ENCODE peak calls at places on chromosome 11, in eight cellular contexts. I is RWPE2, O is ovary, B is AG04450, U is uterus, F is AG09309, W is GM23248, K is psoas muscle. Z is an unnamed sample.

GRCh38 chr11:128409476-128409875 is 177.9 kb downstream of the ETS1 start:
- DNase-seq in I (no peak), K (no peak), F (peak; percentile 48), U (no peak), O (no peak), W (peak; percentile 92), B (peak; percentile 60), Z (peak; percentile 81)

GRCh38 chr11:47233989-47234668 is 14.5 kb downstream of the ACP2 start:
- DNase-seq in F (no peak), I (no peak), U (peak; percentile 33), K (peak; percentile 59), B (no peak), W (peak; percentile 93), O (no peak), Z (no peak)

GRCh38 chr11:117385906-117386305 is 58.3 kb downstream of the CEP164 start:
- DNase-seq in F (no peak), I (no peak), K (no peak), O (no peak), U (no peak), B (no peak), W (no peak), Z (no peak)

GRCh38 chr11:128469220-128469619 is 118.1 kb downstream of the ETS1 start:
- DNase-seq in B (no peak), O (no peak), F (no peak), K (no peak), U (no peak), W (no peak), I (no peak), Z (no peak)

GRCh38 chr11:95042906-95043305 is 6.3 kb upstream of the KDM4F start:
- DNase-seq in K (no peak), B (no peak), O (no peak), U (no peak), I (no peak), W (no peak), F (no peak), Z (no peak)

GRCh38 chr11:62805991-62806441 is 776 bp upstream of the NXF1 start:
- DNase-seq in I (no peak), W (peak; percentile 45), U (no peak), O (no peak), F (no peak), K (no peak), B (no peak), Z (no peak)

GRCh38 chr11:4713241-4713640 is 8.7 kb downstream of the MMP26 start:
- DNase-seq in O (no peak), I (no peak), B (no peak), K (no peak), W (peak; percentile 5), F (no peak), U (no peak), Z (no peak)

GRCh38 chr11:104476454-104476853 is 312.5 kb upstream of the PDGFD start:
- DNase-seq in O (no peak), K (no peak), W (no peak), I (no peak), B (no peak), U (no peak), F (no peak), Z (no peak)

GRCh38 chr11:76787911-76788596 is 4.9 kb downstream of the TSKU start:
- DNase-seq in F (no peak), I (no peak), K (peak; percentile 75), U (peak; percentile 59), W (peak; percentile 69), B (no peak), O (peak; percentile 74), Z (peak; percentile 64)
- H3K4me3 ChIP-seq in F (no peak overlapping the region), I (no peak overlapping the region), K (no peak overlapping the region), U (no peak overlapping the region), W (no peak overlapping the region), B (no peak overlapping the region), O (no peak overlapping the region), Z (no peak overlapping the region)

GRCh38 chr11:65538232-65538914 is 13.5 kb downstream of the SCYL1 start:
- DNase-seq in O (peak; percentile 72), I (no peak), F (no peak), B (no peak), K (no peak), U (no peak), W (peak; percentile 28), Z (no peak)
- H3K4me3 ChIP-seq in O (no peak overlapping the region), I (no peak overlapping the region), F (no peak overlapping the region), B (no peak overlapping the region), K (no peak overlapping the region), U (no peak overlapping the region), W (no peak overlapping the region), Z (no peak overlapping the region)

DNA sequence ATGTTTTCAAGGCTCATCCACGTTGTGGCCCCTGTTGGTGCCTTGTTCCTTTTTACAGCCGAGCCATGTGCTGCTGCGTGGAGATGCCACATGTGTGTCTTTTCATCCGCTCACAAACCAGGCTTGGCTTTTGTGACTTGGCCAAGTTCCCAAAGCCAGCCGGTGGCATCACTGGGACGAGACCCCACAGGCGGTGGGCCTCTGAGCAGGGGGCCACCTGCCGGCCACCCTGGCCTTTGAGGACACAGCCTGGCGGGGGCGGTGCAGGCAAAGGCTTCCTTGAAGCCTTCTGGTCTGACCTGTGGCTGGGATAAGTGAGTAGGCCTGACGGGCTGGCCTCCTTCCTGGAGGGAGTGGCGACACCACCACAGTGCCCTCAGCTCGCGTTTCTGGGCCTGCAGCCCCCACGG is 10.6 kb downstream of the GRK2 start:
- DNase-seq in U (no peak), W (peak; percentile 84), F (no peak), O (no peak), B (no peak), I (no peak), K (peak; percentile 72), Z (no peak)
- H3K4me3 ChIP-seq in U (no peak overlapping the region), W (peak overlapping the region; percentile 75), F (peak overlapping the region; percentile 45), O (peak overlapping the region; percentile 15), B (peak overlapping the region; percentile 57), I (no peak overlapping the region), K (peak overlapping the region; percentile 56), Z (peak overlapping the region; percentile 32)

GRCh38 chr11:16297332-16297731 is 59.0 kb downstream of the SOX6 start:
- DNase-seq in K (no peak), W (no peak), O (no peak), B (no peak), F (no peak), U (no peak), I (no peak), Z (no peak)

GRCh38 chr11:16296243-16296642 is 60.1 kb downstream of the SOX6 start:
- DNase-seq in B (no peak), U (no peak), F (no peak), I (no peak), W (no peak), O (no peak), K (no peak), Z (no peak)

GRCh38 chr11:16293204-16293681 is 63.1 kb downstream of the SOX6 start:
- DNase-seq in F (no peak), U (no peak), B (peak; percentile 27), I (no peak), W (no peak), O (no peak), K (no peak), Z (no peak)

GRCh38 chr11:16292167-16292859 is 64.0 kb downstream of the SOX6 start:
- DNase-seq in U (no peak), I (no peak), O (no peak), B (no peak), W (no peak), K (no peak), F (no peak), Z (no peak)

GRCh38 chr11:16295592-16295991 is 60.8 kb downstream of the SOX6 start:
- DNase-seq in O (no peak), U (no peak), F (no peak), W (no peak), K (no peak), I (no peak), B (no peak), Z (no peak)
- H3K4me3 ChIP-seq in O (no peak overlapping the region), U (no peak overlapping the region), F (no peak overlapping the region), W (no peak overlapping the region), K (no peak overlapping the region), I (no peak overlapping the region), B (no peak overlapping the region), Z (no peak overlapping the region)

Z was measured in skeletal muscle cell.